ENCODE peak calls at places on chromosome 20, in five cellular contexts. T is stimulated activated CD4-positive, alpha-beta T cell treated with anti-CD3 and anti-CD28 coated beads, Interleukin-4, amount 100 ng/mL, for 24 hours; Q is GM03348; D is fibroblast of lung; G is activated CD8-positive, alpha-beta memory T cell treated with anti-CD3 and anti-CD28 coated beads, Interleukin-2, amount 50 U/mL, for 48 hours. J is an unnamed sample.

GRCh38 chr20:3326779-3327521 is 80.5 kb downstream of the DNAAF9 start:
- DNase-seq in D (no peak), T (no peak), G (no peak), Q (no peak), J (no peak)

GRCh38 chr20:59159822-59160740 is 3.5 kb upstream of the ZNF831 start:
- DNase-seq in Q (no peak), G (peak; percentile 75), D (no peak), T (no peak), J (no peak)

GRCh38 chr20:62297449-62298227 is 5.2 kb upstream of the ADRM1 start:
- DNase-seq in Q (no peak), T (no peak), D (no peak), G (no peak), J (no peak)

GRCh38 chr20:13302647-13303425 is 81.8 kb downstream of the ISM1 start:
- DNase-seq in G (peak; percentile 64), D (peak; percentile 11), Q (peak; percentile 69), T (peak; percentile 49), J (peak; percentile 8)

GRCh38 chr20:56606174-56606945 is 22.7 kb upstream of the TFAP2C start:
- DNase-seq in G (no peak), Q (no peak), T (no peak), D (no peak), J (no peak)

GRCh38 chr20:44911264-44911921 is 1.5 kb downstream of the PABPC1L start:
- DNase-seq in D (peak; percentile 51), T (peak; percentile 43), G (peak; percentile 79), Q (peak; percentile 61), J (peak; percentile 34)

GRCh38 chr20:19995220-19995863 is 21.8 kb upstream of the NAA20 start:
- DNase-seq in Q (peak; percentile 62), T (peak; percentile 36), G (no peak), D (peak; percentile 75), J (peak; percentile 71)

GRCh38 chr20:40459299-40459698 is 229.7 kb downstream of the MAFB start:
- DNase-seq in T (no peak), G (no peak), Q (no peak), D (no peak), J (no peak)

GRCh38 chr20:13819885-13820645 is 35.2 kb downstream of the NDUFAF5 start:
- DNase-seq in G (no peak), Q (peak; percentile 61), T (peak; percentile 6), D (peak; percentile 49), J (peak; percentile 72)

GRCh38 chr20:52748235-52748950 is 223.8 kb upstream of the TSHZ2 start:
- DNase-seq in D (peak; percentile 15), G (no peak), T (no peak), Q (peak; percentile 36), J (peak; percentile 86)

GRCh38 chr20:32339116-32339515 is 19.0 kb upstream of the ASXL1 start:
- DNase-seq in Q (no peak), T (no peak), D (no peak), G (no peak), J (no peak)

GRCh38 chr20:4090756-4091331 is 75.5 kb upstream of the RNF24 start:
- DNase-seq in G (peak; percentile 32), Q (peak; percentile 65), D (peak; percentile 52), T (no peak), J (no peak)

GRCh38 chr20:31675828-31676533 is 38.3 kb downstream of the COX4I2 start:
- DNase-seq in T (peak; percentile 65), D (no peak), Q (no peak), G (peak; percentile 76), J (no peak)

GRCh38 chr20:13262701-13263335 is 41.7 kb downstream of the ISM1 start:
- DNase-seq in D (peak; percentile 8), T (no peak), G (no peak), Q (no peak), J (no peak)